ENCODE peak calls at places on chromosomes 11 and 22, in five cellular contexts. O is H1, M is A549, Y is K562, W is HepG2. I is an unnamed sample.

GRCh38 chr11:55838452-55838851 is at the start of gene OR5D16:
- DNase-seq in O (no peak), M (no peak), Y (no peak), W (no peak), I (no peak)

GRCh38 chr11:2570841-2571597 is 126.2 kb downstream of the KCNQ1 start:
- DNase-seq in O (no peak), M (no peak), Y (no peak), W (no peak), I (no peak)

GRCh38 chr11:62061356-62062222 is 62.2 kb upstream of the INCENP start:
- DNase-seq in O (no peak), M (no peak), Y (no peak), W (peak; percentile 38), I (no peak)

GRCh38 chr22:29369460-29369859 is 18.9 kb downstream of the AP1B1 start:
- DNase-seq in O (peak; percentile 55), M (no peak), Y (no peak), W (no peak), I (no peak)

GRCh38 chr11:44950036-44950624 is 553 bp downstream of the TP53I11 start:
- DNase-seq in O (peak; percentile 85), M (no peak), Y (peak; percentile 34), W (no peak), I (no peak)

GRCh38 chr11:613369-613968 is 2.3 kb downstream of the IRF7 start:
- DNase-seq in O (peak; percentile 86), M (peak; percentile 49), Y (peak; percentile 89), W (no peak), I (no peak)

GRCh38 chr11:726278-726915 is 20.4 kb downstream of the EPS8L2 start:
- DNase-seq in O (peak; percentile 74), M (no peak), Y (peak; percentile 95), W (no peak), I (no peak)

GRCh38 chr22:47152938-47153337 is 390.5 kb downstream of the TBC1D22A start:
- DNase-seq in O (no peak), M (no peak), Y (no peak), W (no peak), I (no peak)

GRCh38 chr11:78417175-78417887 is at the start of gene GAB2:
- DNase-seq in O (peak; percentile 72), M (no peak), Y (no peak), W (no peak), I (no peak)

GRCh38 chr11:103811870-103812509 is 224.4 kb upstream of the DDI1 start:
- DNase-seq in O (no peak), M (no peak), Y (no peak), W (no peak), I (no peak)

GRCh38 chr11:75518204-75518549 is 7.6 kb downstream of the GDPD5 start:
- DNase-seq in O (no peak), M (no peak), Y (no peak), W (no peak), I (no peak)

GRCh38 chr11:1619449-1619848 is 2.5 kb downstream of the KRTAP5-4 start:
- DNase-seq in O (no peak), M (no peak), Y (no peak), W (no peak), I (no peak)

GRCh38 chr22:35498026-35498425 is 42.6 kb upstream of the RASD2 start:
- DNase-seq in O (no peak), M (no peak), Y (peak; percentile 37), W (no peak), I (no peak)

GRCh38 chr11:7252683-7253213 is 1.0 kb downstream of the SYT9 start:
- DNase-seq in O (peak; percentile 72), M (no peak), Y (no peak), W (no peak), I (no peak)

GRCh38 chr11:43802509-43802908 is 78.1 kb upstream of the ALKBH3 start:
- DNase-seq in O (no peak), M (no peak), Y (no peak), W (peak; percentile 7), I (no peak)

GRCh38 chr11:126341760-126342161 is 13.7 kb upstream of the ST3GAL4 start:
- DNase-seq in O (no peak), M (no peak), Y (no peak), W (no peak), I (no peak)

GRCh38 chr11:114416441-114416928 is 16.0 kb downstream of the RBM7 start:
- DNase-seq in O (no peak), M (no peak), Y (no peak), W (no peak), I (no peak)

GRCh38 chr11:43789700-43790443 is 90.8 kb upstream of the ALKBH3 start:
- DNase-seq in O (no peak), M (peak; percentile 16), Y (no peak), W (no peak), I (no peak)

GRCh38 chr22:37194750-37195149 is 6.7 kb upstream of the C1QTNF6 start:
- DNase-seq in O (no peak), M (no peak), Y (no peak), W (no peak), I (no peak)

GRCh38 chr11:61962213-61963015 is 5.0 kb downstream of the FTH1 start:
- DNase-seq in O (no peak), M (peak; percentile 73), Y (no peak), W (no peak), I (no peak)

GRCh38 chr22:28116261-28116673 is 197.2 kb upstream of the PITPNB start:
- DNase-seq in O (no peak), M (peak; percentile 19), Y (no peak), W (no peak), I (no peak)

GRCh38 chr11:10564692-10565318 is 3.7 kb downstream of the LYVE1 start:
- DNase-seq in O (no peak), M (no peak), Y (no peak), W (no peak), I (no peak)

GRCh38 chr11:47981667-47982404 is 1.5 kb downstream of the PTPRJ start:
- DNase-seq in O (no peak), M (peak; percentile 39), Y (no peak), W (no peak), I (no peak)

GRCh38 chr11:93783362-93783761 is 720 bp upstream of the MED17 start:
- DNase-seq in O (no peak), M (no peak), Y (no peak), W (no peak), I (no peak)

GRCh38 chr22:21621891-21622623 is 7.8 kb downstream of the YDJC start:
- DNase-seq in O (no peak), M (no peak), Y (no peak), W (no peak), I (no peak)

GRCh38 chr11:64580387-64580786 is 10.6 kb upstream of the SLC22A12 start:
- DNase-seq in O (no peak), M (no peak), Y (no peak), W (no peak), I (no peak)

GRCh38 chr11:64585150-64585549 is 5.9 kb upstream of the SLC22A12 start:
- DNase-seq in O (no peak), M (no peak), Y (no peak), W (no peak), I (no peak)

GRCh38 chr11:64581057-64581523 is 9.9 kb upstream of the SLC22A12 start:
- DNase-seq in O (no peak), M (no peak), Y (no peak), W (peak; percentile 41), I (no peak)

GRCh38 chr11:64582885-64583284 is 8.1 kb upstream of the SLC22A12 start:
- DNase-seq in O (no peak), M (no peak), Y (no peak), W (no peak), I (no peak)

DNA sequence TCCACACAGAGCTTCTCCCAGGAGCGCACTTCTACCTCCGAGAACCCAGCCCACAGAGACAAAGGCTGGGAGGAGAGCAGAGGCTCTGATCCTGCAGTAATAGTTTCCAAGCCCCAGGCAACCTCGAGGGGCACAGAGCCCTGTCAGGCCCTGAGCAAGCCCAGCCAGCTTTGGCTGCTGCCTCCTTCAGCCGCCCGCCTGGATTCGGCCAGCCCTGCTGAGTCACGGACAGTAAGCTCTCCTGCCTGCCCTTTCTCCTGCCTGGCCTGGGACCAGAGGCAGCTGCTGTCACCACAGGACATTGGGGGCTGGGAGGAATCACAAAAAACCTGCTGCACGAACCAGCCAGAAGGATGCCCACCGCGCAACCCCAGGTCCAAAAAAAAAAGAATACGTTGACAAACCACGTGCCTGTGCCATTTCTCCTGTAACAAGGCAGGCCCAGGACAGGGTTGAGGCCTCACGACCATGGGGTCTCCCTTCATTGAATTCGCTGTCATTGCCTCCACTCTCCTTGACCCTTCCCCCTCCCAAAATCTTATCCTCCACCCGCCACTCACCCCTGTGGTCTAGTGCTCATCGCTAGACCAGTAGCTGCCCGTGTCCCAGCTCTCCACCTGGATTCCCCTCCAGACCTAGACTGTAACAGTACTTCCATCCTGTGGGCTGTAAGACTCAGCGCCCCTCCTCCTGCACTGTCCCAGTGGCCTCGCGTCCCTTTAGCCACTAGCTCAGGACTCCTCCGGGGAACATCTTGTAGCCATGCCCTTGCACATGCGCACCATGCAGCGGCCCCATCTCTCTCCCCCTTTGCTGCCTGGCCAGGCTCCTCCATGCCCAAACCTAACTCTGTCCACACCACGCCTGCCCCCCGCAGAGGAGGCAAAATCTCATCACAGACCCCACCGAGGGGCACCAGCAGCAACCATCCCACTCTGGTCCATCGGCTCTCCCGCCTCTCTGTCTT is 7.4 kb upstream of the SLC22A12 start:
- DNase-seq in O (no peak), M (no peak), Y (peak; percentile 34), W (no peak), I (no peak)
- TF ChIP-seq HDAC2 in O (no peak), M (no peak), Y (no peak), W (no peak), I (no peak)

GRCh38 chr11:86247608-86248007 is 3.1 kb downstream of the EED start:
- DNase-seq in O (no peak), M (no peak), Y (peak; percentile 18), W (no peak), I (no peak)
- TF ChIP-seq HDAC2 in O (no peak), M (no peak), Y (no peak), W (no peak), I (no peak)

DNA sequence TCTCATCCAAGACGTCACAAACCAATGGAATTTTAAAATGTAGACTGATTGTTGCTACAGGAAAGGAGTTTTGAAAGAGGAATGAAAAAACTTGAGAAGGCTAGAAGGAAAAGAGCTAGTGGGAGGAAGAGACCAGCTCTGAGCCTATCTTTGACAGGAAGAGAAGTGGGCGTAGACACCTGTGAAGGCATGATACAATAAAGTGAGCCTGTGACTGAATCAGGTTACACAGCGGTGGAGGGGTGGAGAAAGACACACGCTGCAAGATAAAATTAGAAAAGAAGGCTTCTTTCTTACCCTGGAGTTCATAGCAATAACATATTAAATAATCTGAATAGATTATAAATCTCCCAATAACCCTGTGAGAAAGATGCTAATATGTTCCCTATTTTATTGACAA is 95.6 kb downstream of the DLG2 start:
- DNase-seq in O (no peak), M (no peak), Y (no peak), W (no peak), I (no peak)
- TF ChIP-seq HDAC2 in O (no peak), M (no peak), Y (no peak), W (no peak), I (no peak)

DNA sequence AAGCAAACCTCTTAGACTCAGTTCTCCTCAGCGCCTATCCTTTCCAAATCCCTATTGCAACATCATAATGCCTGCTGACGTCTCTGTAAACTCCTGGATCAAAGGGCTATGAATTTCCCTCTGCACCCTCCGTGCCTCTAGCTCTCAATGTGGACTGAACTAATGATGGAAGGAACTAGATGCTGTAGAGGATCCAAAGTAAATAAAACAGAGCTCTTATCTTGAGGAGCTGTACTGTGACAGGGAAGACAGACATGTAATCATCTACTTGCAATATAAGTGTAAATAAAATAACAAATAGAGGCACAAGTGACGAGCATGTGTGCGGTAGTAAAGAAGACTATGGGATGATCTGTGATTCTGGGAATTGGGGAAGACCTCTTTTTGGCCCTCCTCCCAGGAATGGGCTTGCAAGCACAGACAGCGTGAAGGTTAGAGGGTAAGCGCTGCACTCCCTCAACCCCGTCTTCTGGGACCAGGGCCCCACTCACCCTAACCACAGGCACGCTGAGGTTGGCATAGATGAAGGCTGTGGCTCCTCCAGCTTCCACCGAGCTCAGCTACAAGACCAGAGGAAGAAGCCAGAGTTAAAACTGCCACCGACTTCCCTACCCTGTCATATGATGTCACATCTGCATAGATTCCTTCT is 42.2 kb downstream of the P4HA3 start:
- DNase-seq in O (no peak), M (peak; percentile 78), Y (no peak), W (no peak), I (no peak)
- TF ChIP-seq HDAC2 in O (no peak), M (no peak), Y (no peak), W (no peak), I (no peak)

I was measured in GM12878.